ENCODE peak calls at places on chromosome 13, in six cellular contexts. C, R, W, Q, O and D are unnamed samples.

GRCh38 chr13:107450931-107451330 is 764.4 kb downstream of the LIG4 start:
- DNase-seq in Q (no peak), C (no peak), W (no peak), R (no peak), O (no peak), D (no peak)

GRCh38 chr13:28754698-28755545 is 36.2 kb upstream of the SLC46A3 start:
- DNase-seq in Q (peak), R (peak), W (peak), O (no peak), C (peak), D (peak)

GRCh38 chr13:75437582-75438318 is 44.2 kb downstream of the TBC1D4 start:
- DNase-seq in O (no peak), R (no peak), C (no peak), Q (no peak), W (no peak), D (no peak)

GRCh38 chr13:45055902-45056648 is 64.2 kb upstream of the GTF2F2 start:
- DNase-seq in R (no peak), W (no peak), O (no peak), C (no peak), Q (peak), D (no peak)

GRCh38 chr13:77112961-77113360 is 86.0 kb upstream of the FBXL3 start:
- DNase-seq in R (no peak), C (no peak), O (no peak), W (no peak), Q (no peak), D (no peak)

GRCh38 chr13:34833562-34834182 is 108.4 kb upstream of the NBEA start:
- DNase-seq in O (no peak), Q (no peak), W (peak), C (no peak), R (peak), D (peak)

GRCh38 chr13:97417698-97418097 is 16.3 kb upstream of the RAP2A start:
- DNase-seq in O (no peak), C (no peak), W (peak), R (no peak), Q (no peak), D (no peak)

GRCh38 chr13:90545070-90545840 is 802.2 kb upstream of the MIR17HG start:
- DNase-seq in O (no peak), C (no peak), W (no peak), R (no peak), Q (no peak), D (no peak)

GRCh38 chr13:33799950-33800592 is 17.9 kb upstream of the RFC3 start:
- DNase-seq in O (no peak), C (peak), R (no peak), W (peak), Q (no peak), D (no peak)

GRCh38 chr13:62176051-62176450 is 760.4 kb upstream of the PCDH20 start:
- DNase-seq in W (no peak), Q (no peak), O (no peak), R (no peak), C (no peak), D (no peak)

GRCh38 chr13:39036212-39036611 is 1.7 kb downstream of the PROSER1 start:
- DNase-seq in W (peak), R (no peak), O (no peak), Q (no peak), C (peak), D (no peak)

GRCh38 chr13:76830805-76831204 is 55.4 kb downstream of the KCTD12 start:
- DNase-seq in Q (no peak), W (peak), C (no peak), O (no peak), R (no peak), D (no peak)

GRCh38 chr13:56400774-56401173 is 739.9 kb upstream of the PRR20A start:
- DNase-seq in R (no peak), W (no peak), O (no peak), C (no peak), Q (no peak), D (no peak)

GRCh38 chr13:99972190-99972731 is 694 bp upstream of the ZIC5 start:
- DNase-seq in R (no peak), W (peak), O (no peak), Q (no peak), C (no peak), D (peak)

GRCh38 chr13:88552966-88553365 is 881.8 kb downstream of the SLITRK5 start:
- DNase-seq in R (no peak), O (no peak), W (no peak), Q (no peak), C (no peak), D (no peak)

GRCh38 chr13:42363941-42364612 is 92.1 kb downstream of the AKAP11 start:
- DNase-seq in O (no peak), W (peak), R (no peak), C (no peak), Q (no peak), D (no peak)

GRCh38 chr13:37934339-37935191 is 65.0 kb upstream of the TRPC4 start:
- DNase-seq in O (no peak), R (peak), Q (no peak), C (no peak), W (peak), D (peak)

GRCh38 chr13:66951426-66951825 is 278.7 kb downstream of the PCDH9 start:
- DNase-seq in C (no peak), W (peak), Q (no peak), R (no peak), O (no peak), D (no peak)

GRCh38 chr13:29522044-29522685 is 73.3 kb downstream of the SLC7A1 start:
- DNase-seq in Q (no peak), O (no peak), R (no peak), W (no peak), C (no peak), D (no peak)

GRCh38 chr13:30510811-30511371 is 45.2 kb upstream of the HMGB1 start:
- DNase-seq in R (no peak), W (no peak), C (no peak), Q (no peak), O (no peak), D (no peak)

GRCh38 chr13:73740681-73741080 is 393.5 kb downstream of the KLF12 start:
- DNase-seq in O (no peak), C (no peak), W (no peak), Q (no peak), R (no peak), D (no peak)

GRCh38 chr13:100478107-100478809 is 110.3 kb downstream of the GGACT start:
- DNase-seq in R (no peak), O (no peak), C (no peak), W (no peak), Q (no peak), D (peak)

GRCh38 chr13:97582170-97582569 is 148.2 kb downstream of the RAP2A start:
- DNase-seq in W (no peak), Q (no peak), O (no peak), R (no peak), C (no peak), D (no peak)

DNA sequence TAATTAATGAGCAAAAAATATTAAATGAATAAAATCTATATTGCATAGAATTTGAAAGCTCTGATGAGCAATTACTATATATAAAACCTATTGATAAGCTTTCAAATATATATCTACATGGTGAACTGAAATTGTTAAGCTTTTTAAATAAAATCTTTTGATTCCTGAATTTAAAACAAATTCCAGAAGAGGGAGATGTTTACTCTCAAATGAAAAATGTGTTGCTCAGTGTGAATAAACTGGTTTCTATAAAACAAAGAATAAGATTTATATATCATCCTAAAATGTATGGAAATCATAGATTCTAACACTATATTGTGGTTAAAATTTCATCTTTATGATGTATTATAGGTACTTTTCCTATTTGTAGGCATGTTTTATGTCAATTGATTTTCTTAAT is 171.5 kb upstream of the SLITRK6 start:
- DNase-seq in O (no peak), R (no peak), C (no peak), W (no peak), Q (no peak), D (no peak)
- TF ChIP-seq CREB1 in O (no peak), R (no peak), C (no peak), W (no peak), Q (no peak), D (no peak)

GRCh38 chr13:21568854-21569253 is 35.1 kb downstream of the MICU2 start:
- DNase-seq in O (no peak), W (no peak), C (no peak), R (no peak), Q (no peak), D (no peak)

GRCh38 chr13:21569686-21570085 is 34.3 kb downstream of the MICU2 start:
- DNase-seq in R (no peak), C (no peak), Q (no peak), O (no peak), W (no peak), D (no peak)

GRCh38 chr13:21567714-21568113 is 36.3 kb downstream of the MICU2 start:
- DNase-seq in R (no peak), C (no peak), W (no peak), Q (peak), O (no peak), D (no peak)
- TF ChIP-seq CREB1 in R (no peak), C (no peak), W (no peak), Q (no peak), O (no peak), D (no peak)

GRCh38 chr13:95019886-95020285 is 281.4 kb downstream of the ABCC4 start:
- DNase-seq in Q (no peak), C (no peak), W (no peak), O (no peak), R (no peak), D (no peak)

GRCh38 chr13:95025116-95025515 is 276.1 kb downstream of the ABCC4 start:
- DNase-seq in W (no peak), O (no peak), R (no peak), Q (no peak), C (no peak), D (no peak)

GRCh38 chr13:95023405-95023804 is 277.8 kb downstream of the ABCC4 start:
- DNase-seq in R (no peak), Q (no peak), O (no peak), C (no peak), W (no peak), D (no peak)

GRCh38 chr13:95020298-95020987 is 280.8 kb downstream of the ABCC4 start:
- DNase-seq in W (no peak), O (no peak), R (no peak), Q (no peak), C (no peak), D (no peak)
- TF ChIP-seq CREB1 in W (no peak), O (no peak), R (no peak), Q (no peak), C (no peak), D (no peak)

GRCh38 chr13:110230661-110231347 is 76.2 kb downstream of the COL4A1 start:
- DNase-seq in O (no peak), W (no peak), Q (no peak), R (no peak), C (no peak), D (no peak)
- TF ChIP-seq CREB1 in O (no peak), W (no peak), Q (no peak), R (no peak), C (no peak), D (no peak)

DNA sequence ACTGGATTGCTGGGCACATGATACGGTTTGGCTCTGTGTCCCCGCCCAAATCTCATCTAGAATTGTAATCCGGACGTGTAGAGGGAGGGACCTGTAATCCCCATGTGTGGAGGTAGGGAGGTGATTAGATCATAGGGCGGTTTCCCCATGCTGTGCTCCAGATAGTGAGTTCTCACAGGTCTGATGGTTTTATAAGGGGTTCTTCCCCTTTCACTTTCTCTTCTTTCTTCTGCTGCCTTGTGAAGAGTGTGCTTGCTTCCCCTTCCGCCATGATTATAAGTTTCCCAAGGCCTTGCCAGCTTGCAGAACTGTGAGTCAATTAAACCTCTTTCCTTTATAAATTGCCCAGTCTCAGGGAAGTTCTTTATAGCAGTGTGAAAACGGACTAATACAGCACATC is 32.6 kb upstream of the MTIF3 start:
- DNase-seq in W (no peak), Q (no peak), O (peak), C (no peak), R (no peak), D (no peak)
- TF ChIP-seq CREB1 in W (no peak), Q (no peak), O (peak), C (no peak), R (no peak), D (no peak)

GRCh38 chr13:113343692-113343968 is 20.3 kb downstream of the GRTP1 start:
- DNase-seq in R (no peak), C (no peak), W (no peak), O (no peak), Q (no peak), D (no peak)
- TF ChIP-seq CREB1 in R (no peak), C (no peak), W (no peak), O (no peak), Q (no peak), D (no peak)

GRCh38 chr13:101942038-101942437 is 459.8 kb downstream of the FGF14 start:
- DNase-seq in C (peak), R (no peak), O (no peak), W (peak), Q (no peak), D (peak)
- TF ChIP-seq CREB1 in C (no peak), R (no peak), O (no peak), W (no peak), Q (no peak), D (no peak)

GRCh38 chr13:43755844-43756243 is 30.9 kb downstream of the ENOX1 start:
- DNase-seq in R (no peak), Q (no peak), O (no peak), C (no peak), W (no peak), D (no peak)

GRCh38 chr13:43757266-43757665 is 29.5 kb downstream of the ENOX1 start:
- DNase-seq in O (no peak), Q (no peak), C (no peak), R (no peak), W (no peak), D (no peak)

GRCh38 chr13:43749503-43749902 is 37.3 kb downstream of the ENOX1 start:
- DNase-seq in R (no peak), W (no peak), Q (no peak), O (no peak), C (no peak), D (no peak)

GRCh38 chr13:43751624-43752023 is 35.1 kb downstream of the ENOX1 start:
- DNase-seq in Q (no peak), R (no peak), C (no peak), W (no peak), O (no peak), D (no peak)
- TF ChIP-seq CREB1 in Q (no peak), R (no peak), C (no peak), W (no peak), O (no peak), D (no peak)